ENCODE peak calls at places on chromosome 11, in four cellular contexts. One of them, this sample, is unnamed. For H3K4me1, the result is how much of the 10 kb centered on the place peaks cover.

GRCh38 chr11:120696597-120696996 is 185.0 kb downstream of the GRIK4 start:
- DNase-seq in Peyer's patch: no peak
- DNase-seq in A549: no peak
- DNase-seq in gastrocnemius medialis: no peak
- DNase-seq in this sample: no peak

GRCh38 chr11:7436657-7437056 is 48.6 kb upstream of the OLFML1 start:
- DNase-seq in Peyer's patch: no peak
- DNase-seq in A549: no peak
- DNase-seq in gastrocnemius medialis: no peak
- DNase-seq in this sample: no peak

GRCh38 chr11:116614306-116615210 is 158.2 kb downstream of the BUD13 start:
- DNase-seq in Peyer's patch: no peak
- DNase-seq in A549: no peak
- DNase-seq in gastrocnemius medialis: no peak
- DNase-seq in this sample: no peak

GRCh38 chr11:44028401-44028800 is 19.4 kb upstream of the ACCSL start:
- DNase-seq in Peyer's patch: no peak
- DNase-seq in A549: no peak
- DNase-seq in gastrocnemius medialis: no peak
- DNase-seq in this sample: no peak

GRCh38 chr11:35073691-35074382 is 65.1 kb upstream of the CD44 start:
- DNase-seq in Peyer's patch: no peak
- DNase-seq in A549: no peak
- DNase-seq in gastrocnemius medialis: no peak
- DNase-seq in this sample: no peak

GRCh38 chr11:33775832-33776231 is 1.5 kb upstream of the FBXO3 start:
- DNase-seq in Peyer's patch: no peak
- DNase-seq in A549: no peak
- DNase-seq in gastrocnemius medialis: no peak
- DNase-seq in this sample: no peak

GRCh38 chr11:13366266-13367026 is 88.9 kb downstream of the BMAL1 start:
- DNase-seq in Peyer's patch: no peak
- DNase-seq in A549: no peak
- DNase-seq in gastrocnemius medialis: no peak
- DNase-seq in this sample: no peak

GRCh38 chr11:46520971-46521745 is 72.7 kb downstream of the AMBRA1 start:
- DNase-seq in Peyer's patch: no peak
- DNase-seq in A549: no peak
- DNase-seq in gastrocnemius medialis: no peak
- DNase-seq in this sample: no peak

GRCh38 chr11:113817162-113817561 is 37.6 kb downstream of the CLDN25 start:
- DNase-seq in Peyer's patch: no peak
- DNase-seq in A549: no peak
- DNase-seq in gastrocnemius medialis: no peak
- DNase-seq in this sample: no peak

GRCh38 chr11:82996966-82997606 is 74.6 kb downstream of the RAB30 start:
- DNase-seq in Peyer's patch: peak
- DNase-seq in A549: no peak
- DNase-seq in gastrocnemius medialis: peak
- DNase-seq in this sample: no peak

GRCh38 chr11:20057055-20057943 is 103.0 kb downstream of the DBX1 start:
- DNase-seq in Peyer's patch: no peak
- DNase-seq in A549: no peak
- DNase-seq in gastrocnemius medialis: no peak
- DNase-seq in this sample: no peak

GRCh38 chr11:70421123-70421522 is 22.8 kb downstream of the CTTN start:
- DNase-seq in Peyer's patch: no peak
- DNase-seq in A549: no peak
- DNase-seq in gastrocnemius medialis: no peak
- DNase-seq in this sample: peak

GRCh38 chr11:116603783-116604323 is 168.9 kb downstream of the BUD13 start:
- DNase-seq in Peyer's patch: no peak
- DNase-seq in A549: no peak
- DNase-seq in gastrocnemius medialis: no peak
- DNase-seq in this sample: no peak

GRCh38 chr11:74257934-74258553 is 53.4 kb downstream of the P4HA3 start:
- DNase-seq in Peyer's patch: no peak
- DNase-seq in A549: no peak
- DNase-seq in gastrocnemius medialis: peak
- DNase-seq in this sample: peak

GRCh38 chr11:82995276-82995675 is 76.4 kb downstream of the RAB30 start:
- DNase-seq in Peyer's patch: no peak
- DNase-seq in A549: no peak
- DNase-seq in gastrocnemius medialis: no peak
- DNase-seq in this sample: no peak

GRCh38 chr11:3964935-3965511 is 109.6 kb downstream of the STIM1 start:
- DNase-seq in Peyer's patch: no peak
- DNase-seq in A549: no peak
- DNase-seq in gastrocnemius medialis: no peak
- DNase-seq in this sample: no peak

GRCh38 chr11:84234011-84234410 is 947.8 kb upstream of the CCDC90B start:
- DNase-seq in Peyer's patch: no peak
- DNase-seq in A549: no peak
- DNase-seq in gastrocnemius medialis: no peak
- DNase-seq in this sample: no peak

GRCh38 chr11:99234534-99234933 is 213.8 kb downstream of the CNTN5 start:
- DNase-seq in Peyer's patch: no peak
- DNase-seq in A549: no peak
- DNase-seq in gastrocnemius medialis: no peak
- DNase-seq in this sample: no peak

GRCh38 chr11:120238968-120239620 is 846 bp upstream of the POU2F3 start:
- DNase-seq in Peyer's patch: no peak
- DNase-seq in A549: no peak
- DNase-seq in gastrocnemius medialis: no peak
- DNase-seq in this sample: no peak

GRCh38 chr11:46332568-46333128 is 14.6 kb upstream of the DGKZ start:
- DNase-seq in Peyer's patch: no peak
- DNase-seq in A549: no peak
- DNase-seq in gastrocnemius medialis: no peak
- DNase-seq in this sample: no peak

GRCh38 chr11:2466869-2467694 is 22.3 kb downstream of the KCNQ1 start:
- DNase-seq in Peyer's patch: no peak
- DNase-seq in A549: no peak
- DNase-seq in gastrocnemius medialis: no peak
- DNase-seq in this sample: no peak

GRCh38 chr11:111840143-111840542 is 31.2 kb downstream of the ALG9 start:
- DNase-seq in Peyer's patch: no peak
- DNase-seq in A549: no peak
- DNase-seq in gastrocnemius medialis: no peak
- DNase-seq in this sample: no peak

GRCh38 chr11:2260491-2261364 is 9.7 kb downstream of the ASCL2 start:
- DNase-seq in Peyer's patch: no peak
- DNase-seq in A549: no peak
- DNase-seq in gastrocnemius medialis: no peak
- DNase-seq in this sample: no peak

GRCh38 chr11:19525276-19525675 is 187.4 kb upstream of the NAV2 start:
- DNase-seq in Peyer's patch: no peak
- DNase-seq in A549: no peak
- DNase-seq in gastrocnemius medialis: no peak
- DNase-seq in this sample: no peak

GRCh38 chr11:112632866-112633505 is 328.2 kb upstream of the NCAM1 start:
- DNase-seq in Peyer's patch: no peak
- DNase-seq in A549: no peak
- DNase-seq in gastrocnemius medialis: no peak
- DNase-seq in this sample: no peak

GRCh38 chr11:83713701-83714100 is 427.5 kb upstream of the CCDC90B start:
- DNase-seq in Peyer's patch: no peak
- DNase-seq in A549: no peak
- DNase-seq in gastrocnemius medialis: peak
- DNase-seq in this sample: no peak

GRCh38 chr11:108733479-108734116 is 68.7 kb downstream of the DDX10 start:
- DNase-seq in Peyer's patch: no peak
- DNase-seq in A549: no peak
- DNase-seq in gastrocnemius medialis: no peak
- DNase-seq in this sample: no peak

GRCh38 chr11:130272336-130272735 is 42.4 kb downstream of the ZBTB44 start:
- DNase-seq in Peyer's patch: no peak
- DNase-seq in A549: no peak
- DNase-seq in gastrocnemius medialis: no peak
- DNase-seq in this sample: no peak

GRCh38 chr11:44625759-44626523 is 60.5 kb downstream of the CD82 start:
- DNase-seq in Peyer's patch: peak
- DNase-seq in A549: no peak
- DNase-seq in gastrocnemius medialis: no peak
- DNase-seq in this sample: peak

GRCh38 chr11:95688015-95688414 is 101.6 kb downstream of the FAM76B start:
- DNase-seq in Peyer's patch: no peak
- DNase-seq in A549: no peak
- DNase-seq in gastrocnemius medialis: no peak
- DNase-seq in this sample: no peak

GRCh38 chr11:46649180-46649738 is 31.9 kb downstream of the ATG13 start:
- DNase-seq in Peyer's patch: no peak
- DNase-seq in A549: no peak
- DNase-seq in gastrocnemius medialis: peak
- DNase-seq in this sample: peak

GRCh38 chr11:61959026-61959608 is 8.3 kb downstream of the FTH1 start:
- DNase-seq in Peyer's patch: peak
- DNase-seq in A549: no peak
- DNase-seq in gastrocnemius medialis: no peak
- DNase-seq in this sample: peak
- H3K4me1 ChIP-seq in Peyer's patch: half or more
- H3K4me1 ChIP-seq in A549: half or more
- H3K4me1 ChIP-seq in gastrocnemius medialis: under half
- H3K4me1 ChIP-seq in this sample: under half

DNA sequence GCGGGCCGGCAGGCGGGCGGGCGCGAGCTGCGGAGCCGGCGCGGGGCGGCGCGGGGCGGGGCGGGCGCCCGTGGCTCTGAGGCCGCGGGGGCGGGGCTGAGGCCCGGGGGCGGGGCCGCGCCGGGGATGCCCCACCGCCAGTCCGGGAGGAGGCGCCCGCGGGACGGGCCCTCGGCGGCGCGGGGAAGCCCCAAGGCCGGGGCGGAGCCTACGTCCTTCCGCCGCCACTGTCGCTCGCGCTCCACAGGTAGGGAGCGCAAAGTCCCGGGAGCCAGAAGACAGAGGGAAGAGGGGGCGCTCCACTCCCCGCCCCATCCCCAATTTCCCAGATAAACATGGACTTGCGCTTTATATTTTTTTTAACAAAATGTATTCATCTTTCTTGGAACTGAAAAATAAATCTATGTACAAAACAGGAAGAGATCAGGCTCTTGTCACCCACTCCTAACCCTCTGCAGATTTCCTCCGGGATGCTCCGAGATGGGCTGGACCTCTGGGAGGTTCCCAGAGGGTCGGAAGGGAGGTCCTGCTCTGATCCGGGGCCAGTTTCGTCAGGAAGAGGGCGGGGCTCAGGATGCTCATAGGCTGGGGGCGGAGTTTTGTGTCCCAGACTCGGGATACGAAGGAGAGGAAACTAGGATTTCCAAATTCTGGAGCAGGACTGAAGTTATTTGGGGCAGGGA is at the start of gene MAP4K2:
- DNase-seq in Peyer's patch: peak
- DNase-seq in A549: peak
- DNase-seq in gastrocnemius medialis: peak
- DNase-seq in this sample: peak
- TF ChIP-seq POLR2A in Peyer's patch: no peak
- TF ChIP-seq POLR2A in A549: no peak
- TF ChIP-seq POLR2A in gastrocnemius medialis: peak
- TF ChIP-seq POLR2A in this sample: peak

GRCh38 chr11:67605231-67606011 is 1.3 kb upstream of the NDUFV1 start:
- DNase-seq in Peyer's patch: no peak
- DNase-seq in A549: no peak
- DNase-seq in gastrocnemius medialis: no peak
- DNase-seq in this sample: no peak
- TF ChIP-seq CTCF in Peyer's patch: no peak
- TF ChIP-seq CTCF in A549: no peak
- TF ChIP-seq CTCF in gastrocnemius medialis: no peak
- TF ChIP-seq CTCF in this sample: no peak

DNA sequence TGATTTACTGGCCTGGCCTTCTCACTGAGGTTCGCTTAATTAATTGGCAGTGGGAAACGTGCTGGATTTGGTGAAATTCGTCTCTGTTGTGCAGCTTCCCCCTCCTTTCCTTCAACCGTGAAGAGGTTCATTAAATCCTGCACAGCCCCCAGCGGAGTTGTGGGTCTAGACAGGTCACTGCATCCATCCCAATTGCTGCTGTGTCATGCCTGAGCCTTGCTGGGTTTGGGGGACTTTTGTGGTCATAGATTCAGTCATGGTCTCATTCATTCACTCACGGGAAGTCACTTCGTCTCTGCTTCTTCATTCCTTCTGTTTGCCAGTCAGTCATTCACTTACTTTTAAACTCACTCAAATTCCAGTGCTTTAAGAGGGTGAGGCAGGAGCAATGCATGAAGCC is 90.0 kb downstream of the INSC start:
- DNase-seq in Peyer's patch: no peak
- DNase-seq in A549: no peak
- DNase-seq in gastrocnemius medialis: no peak
- DNase-seq in this sample: no peak
- H3K4me1 ChIP-seq in Peyer's patch: under half
- H3K4me1 ChIP-seq in A549: under half
- H3K4me1 ChIP-seq in gastrocnemius medialis: under half
- H3K4me1 ChIP-seq in this sample: under half

GRCh38 chr11:73159981-73160777 is 18.1 kb upstream of the FCHSD2 start:
- DNase-seq in Peyer's patch: no peak
- DNase-seq in A549: no peak
- DNase-seq in gastrocnemius medialis: peak
- DNase-seq in this sample: no peak
- TF ChIP-seq POLR2A in Peyer's patch: no peak
- TF ChIP-seq POLR2A in A549: no peak
- TF ChIP-seq POLR2A in gastrocnemius medialis: no peak
- TF ChIP-seq POLR2A in this sample: no peak

GRCh38 chr11:102530558-102530957 is at the start of gene MMP7:
- DNase-seq in Peyer's patch: no peak
- DNase-seq in A549: peak
- DNase-seq in gastrocnemius medialis: no peak
- DNase-seq in this sample: no peak

GRCh38 chr11:102539567-102539966 is 9.0 kb upstream of the MMP7 start:
- DNase-seq in Peyer's patch: no peak
- DNase-seq in A549: no peak
- DNase-seq in gastrocnemius medialis: no peak
- DNase-seq in this sample: no peak

GRCh38 chr11:102528618-102529017 is 1.9 kb downstream of the MMP7 start:
- DNase-seq in Peyer's patch: no peak
- DNase-seq in A549: no peak
- DNase-seq in gastrocnemius medialis: no peak
- DNase-seq in this sample: no peak

GRCh38 chr11:102534261-102534872 is 3.8 kb upstream of the MMP7 start:
- DNase-seq in Peyer's patch: no peak
- DNase-seq in A549: no peak
- DNase-seq in gastrocnemius medialis: no peak
- DNase-seq in this sample: no peak
- TF ChIP-seq CTCF in Peyer's patch: no peak
- TF ChIP-seq CTCF in A549: no peak
- TF ChIP-seq CTCF in gastrocnemius medialis: no peak
- TF ChIP-seq CTCF in this sample: no peak

DNA sequence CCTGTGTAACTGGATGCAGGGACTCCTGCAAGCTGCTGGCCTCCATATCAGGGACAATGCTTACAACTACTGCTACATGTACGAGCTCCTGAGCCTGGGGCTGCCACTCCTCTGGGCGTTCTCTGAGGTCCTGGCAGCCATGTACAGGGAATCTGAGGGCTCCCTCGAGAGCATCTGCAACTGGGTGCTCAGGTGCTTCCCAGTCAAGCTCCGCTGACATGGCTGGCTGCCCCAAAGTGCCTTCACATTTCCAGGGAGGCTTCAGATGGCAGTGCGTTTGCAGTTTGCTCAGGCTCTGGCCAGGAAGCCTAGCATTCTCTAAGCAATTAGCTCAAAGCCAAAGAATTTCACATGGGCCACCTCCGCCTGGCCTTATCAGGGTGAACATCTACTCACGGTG is 117.4 kb upstream of the PARVA start:
- DNase-seq in Peyer's patch: no peak
- DNase-seq in A549: no peak
- DNase-seq in gastrocnemius medialis: no peak
- DNase-seq in this sample: no peak
- H3K4me1 ChIP-seq in Peyer's patch: under half
- H3K4me1 ChIP-seq in A549: under half
- H3K4me1 ChIP-seq in gastrocnemius medialis: under half
- H3K4me1 ChIP-seq in this sample: under half